ENCODE peak calls at places on chromosomes 5 and 9, in eight cellular contexts. A is mesendoderm; X is stimulated activated CD4-positive, alpha-beta T cell treated with anti-CD3 and anti-CD28 coated beads, Interleukin-15, amount 100 ng/mL, for 1 hour; M is right lobe of liver; I is GM19239; L is C1 segment of cervical spinal cord; D is iPS-NIHi11; O is NCI-H1105. H is an unnamed sample.

GRCh38 chr5:98470747-98471146 is 302.7 kb upstream of the RGMB start:
- DNase-seq in A (no peak), X (no peak), M (no peak), I (no peak), L (no peak), D (no peak), O (no peak), H (no peak)

GRCh38 chr9:88820055-88820454 is 171.2 kb upstream of the S1PR3 start:
- DNase-seq in A (peak), X (no peak), M (no peak), I (no peak), L (no peak), D (no peak), O (no peak), H (no peak)

GRCh38 chr5:154236-154635 is 37.1 kb upstream of the LRRC14B start:
- DNase-seq in A (no peak), X (no peak), M (no peak), I (no peak), L (no peak), D (no peak), O (no peak), H (no peak)

GRCh38 chr5:37839441-37840035 is 303 bp downstream of the GDNF start:
- DNase-seq in A (peak), X (no peak), M (no peak), I (no peak), L (no peak), D (peak), O (peak), H (peak)

GRCh38 chr9:16866542-16866941 is 3.9 kb downstream of the BNC2 start:
- DNase-seq in A (no peak), X (no peak), M (no peak), I (no peak), L (no peak), D (no peak), O (no peak), H (no peak)

GRCh38 chr5:136516617-136517016 is 151.3 kb upstream of the TRPC7 start:
- DNase-seq in A (peak), X (no peak), M (no peak), I (no peak), L (no peak), D (no peak), O (no peak), H (no peak)

GRCh38 chr5:56019306-56020272 is 24.8 kb upstream of the IL6ST start:
- DNase-seq in A (no peak), X (no peak), M (no peak), I (no peak), L (no peak), D (no peak), O (no peak), H (no peak)

GRCh38 chr5:141664733-141665461 is 13.7 kb upstream of the FCHSD1 start:
- DNase-seq in A (peak), X (peak), M (peak), I (peak), L (peak), D (peak), O (peak), H (peak)

GRCh38 chr9:114060711-114061110 is 17.4 kb downstream of the AMBP start:
- DNase-seq in A (no peak), X (no peak), M (no peak), I (no peak), L (no peak), D (no peak), O (no peak), H (no peak)

GRCh38 chr5:174503461-174504265 is 220.7 kb upstream of the MSX2 start:
- DNase-seq in A (no peak), X (no peak), M (no peak), I (no peak), L (peak), D (no peak), O (peak), H (no peak)

GRCh38 chr9:8643464-8643863 is 843.9 kb upstream of the DMAC1 start:
- DNase-seq in A (no peak), X (no peak), M (peak), I (no peak), L (no peak), D (no peak), O (no peak), H (no peak)

GRCh38 chr5:128163991-128164390 is 80.4 kb downstream of the SLC12A2 start:
- DNase-seq in A (no peak), X (no peak), M (no peak), I (no peak), L (no peak), D (no peak), O (no peak), H (no peak)

GRCh38 chr5:100479079-100479688 is 56.0 kb upstream of the FAM174A start:
- DNase-seq in A (peak), X (no peak), M (no peak), I (no peak), L (no peak), D (peak), O (no peak), H (peak)

GRCh38 chr5:120124961-120125360 is 339.1 kb upstream of the PRR16 start:
- DNase-seq in A (no peak), X (no peak), M (no peak), I (no peak), L (no peak), D (no peak), O (no peak), H (no peak)

GRCh38 chr9:128633057-128633456 is 23.6 kb downstream of the DYNC2I2 start:
- DNase-seq in A (no peak), X (no peak), M (peak), I (no peak), L (no peak), D (no peak), O (no peak), H (no peak)

GRCh38 chr9:127185931-127186781 is 63.7 kb upstream of the ANGPTL2 start:
- DNase-seq in A (no peak), X (no peak), M (peak), I (no peak), L (peak), D (no peak), O (no peak), H (no peak)

GRCh38 chr9:34638138-34638445 is 505 bp upstream of the SIGMAR1 start:
- DNase-seq in A (no peak), X (no peak), M (no peak), I (no peak), L (no peak), D (no peak), O (no peak), H (no peak)

GRCh38 chr5:180332861-180333260 is 20.3 kb downstream of the GFPT2 start:
- DNase-seq in A (no peak), X (no peak), M (no peak), I (no peak), L (no peak), D (no peak), O (no peak), H (no peak)

GRCh38 chr9:4066682-4067081 is 233.2 kb downstream of the GLIS3 start:
- DNase-seq in A (no peak), X (no peak), M (peak), I (no peak), L (no peak), D (no peak), O (no peak), H (no peak)

GRCh38 chr9:126150411-126151030 is 176.1 kb upstream of the MVB12B start:
- DNase-seq in A (peak), X (no peak), M (no peak), I (no peak), L (no peak), D (no peak), O (no peak), H (peak)

GRCh38 chr5:147887026-147887627 is 8.6 kb downstream of the SCGB3A2 start:
- DNase-seq in A (peak), X (no peak), M (no peak), I (no peak), L (no peak), D (peak), O (no peak), H (peak)